ENCODE peak calls at places on chromosomes 16 and 17, in nine cellular contexts. Y is fibroblast of villous mesenchyme; S is RWPE1; I is activated naive CD4-positive, alpha-beta T cell treated with Interleukin-2 at 50 U/mL for 16 hours; H is LoVo; Q is stimulated activated CD8-positive, alpha-beta memory T cell treated with anti-CD3 and anti-CD28 coated beads, Interleukin-15, amount 100 ng/mL, for 4 hours; J is adrenal gland; R is aorta; B is foreskin fibroblast. G is an unnamed sample.

GRCh38 chr17:19937522-19937921 is 40.1 kb downstream of the AKAP10 start:
- DNase-seq in I (no peak), Q (no peak), R (no peak), B (no peak), J (no peak), H (no peak), Y (peak), S (no peak), G (no peak)

GRCh38 chr16:85917012-85917411 is 18.1 kb downstream of the IRF8 start:
- DNase-seq in B (no peak), Q (no peak), S (no peak), R (peak), J (no peak), Y (no peak), I (no peak), H (no peak), G (no peak)

GRCh38 chr17:79361221-79361734 is 249.6 kb downstream of the RBFOX3 start:
- DNase-seq in H (no peak), Q (no peak), S (no peak), J (no peak), I (no peak), Y (no peak), R (no peak), B (no peak), G (no peak)

GRCh38 chr16:11493531-11493929 is 93.2 kb downstream of the LITAF start:
- DNase-seq in H (no peak), I (no peak), R (peak), Y (no peak), B (no peak), J (no peak), S (no peak), Q (no peak), G (no peak)

GRCh38 chr16:86681440-86681838 is 103.1 kb downstream of the FOXL1 start:
- DNase-seq in Y (no peak), R (peak), I (no peak), S (no peak), Q (no peak), H (no peak), J (no peak), B (no peak), G (peak)

GRCh38 chr16:85328665-85329058 is 216.4 kb upstream of the CIBAR2 start:
- DNase-seq in R (no peak), I (no peak), J (no peak), H (no peak), Q (no peak), S (no peak), B (no peak), Y (no peak), G (no peak)

GRCh38 chr16:1535391-1536291 is 2.2 kb downstream of the TMEM204 start:
- DNase-seq in H (no peak), Q (no peak), B (no peak), S (no peak), J (no peak), R (no peak), Y (peak), I (peak), G (no peak)

GRCh38 chr17:6255331-6255730 is 179.6 kb downstream of the AIPL1 start:
- DNase-seq in Y (no peak), B (no peak), H (no peak), S (no peak), J (no peak), I (no peak), Q (no peak), R (no peak), G (no peak)

GRCh38 chr17:12107905-12108304 is 87.2 kb downstream of the MAP2K4 start:
- DNase-seq in H (no peak), Y (peak), B (no peak), Q (no peak), J (no peak), S (peak), R (no peak), I (no peak), G (no peak)

GRCh38 chr17:57221366-57222350 is 34.7 kb upstream of the MSI2 start:
- DNase-seq in I (no peak), J (no peak), S (no peak), H (no peak), B (no peak), R (no peak), Q (no peak), Y (no peak), G (no peak)

GRCh38 chr16:12317856-12318591 is 341.5 kb downstream of the SNX29 start:
- DNase-seq in S (peak), Q (no peak), I (no peak), H (no peak), Y (no peak), J (no peak), B (no peak), R (no peak), G (no peak)

GRCh38 chr17:36008998-36009665 is 7.8 kb upstream of the CCL15 start:
- DNase-seq in Q (no peak), H (no peak), I (no peak), R (no peak), J (no peak), B (no peak), S (no peak), Y (peak), G (no peak)

GRCh38 chr16:68985855-68986254 is 119.6 kb upstream of the HAS3 start:
- DNase-seq in Y (peak), I (no peak), H (no peak), B (peak), R (no peak), S (peak), Q (no peak), J (no peak), G (no peak)